ENCODE peak calls at places on chromosomes 2 and 18, in ten cellular contexts. F is GM19239; N is astrocyte of the spinal cord; I is stimulated activated CD4-positive, alpha-beta T cell treated with anti-CD3 and anti-CD28 coated beads, Interleukin-4, amount 100 ng/mL, for 4 hours; U is stimulated activated CD8-positive, alpha-beta memory T cell treated with anti-CD3 and anti-CD28 coated beads, Interleukin-7, amount 100 ng/mL, for 24 hours; K is upper lobe of right lung; Y is GDM1; T is NCI-H510A; G is AG08396; E is Kasumi-1. L is an unnamed sample.

GRCh38 chr2:230757476-230757875 is 44.8 kb downstream of the CAB39 start:
- DNase-seq in F (no peak), N (peak; percentile 75), I (no peak), U (no peak), K (no peak), Y (no peak), T (no peak), G (no peak), E (no peak), L (no peak)

GRCh38 chr18:13452448-13452811 is 233.9 kb downstream of the LDLRAD4 start:
- DNase-seq in F (no peak), N (peak; percentile 87), I (no peak), U (no peak), K (no peak), Y (no peak), T (no peak), G (no peak), E (no peak), L (no peak)

GRCh38 chr2:29124504-29124903 is 9.3 kb downstream of the CLIP4 start:
- DNase-seq in F (no peak), N (no peak), I (no peak), U (no peak), K (no peak), Y (no peak), T (no peak), G (no peak), E (no peak), L (no peak)

GRCh38 chr18:50401334-50401733 is 26.5 kb downstream of the SKA1 start:
- DNase-seq in F (no peak), N (no peak), I (no peak), U (no peak), K (no peak), Y (no peak), T (peak; percentile 26), G (no peak), E (no peak), L (no peak)

GRCh38 chr2:99949963-99950362 is 192.4 kb downstream of the AFF3 start:
- DNase-seq in F (no peak), N (no peak), I (no peak), U (no peak), K (no peak), Y (no peak), T (no peak), G (no peak), E (no peak), L (no peak)

GRCh38 chr18:45171575-45172225 is 443.6 kb upstream of the SLC14A2 start:
- DNase-seq in F (no peak), N (peak; percentile 43), I (no peak), U (no peak), K (no peak), Y (no peak), T (no peak), G (no peak), E (no peak), L (no peak)

GRCh38 chr2:55862673-55863390 is 60.8 kb downstream of the EFEMP1 start:
- DNase-seq in F (no peak), N (peak; percentile 99), I (no peak), U (no peak), K (no peak), Y (no peak), T (no peak), G (peak; percentile 73), E (no peak), L (no peak)

GRCh38 chr18:64100136-64100922 is 48.6 kb downstream of the LINC00305 start:
- DNase-seq in F (no peak), N (no peak), I (no peak), U (no peak), K (no peak), Y (no peak), T (peak; percentile 17), G (no peak), E (no peak), L (no peak)

GRCh38 chr2:45000341-45000901 is 8.8 kb downstream of the SIX2 start:
- DNase-seq in F (no peak), N (no peak), I (no peak), U (no peak), K (no peak), Y (no peak), T (no peak), G (no peak), E (no peak), L (no peak)

GRCh38 chr2:74333175-74333574 is 10.0 kb downstream of the SLC4A5 start:
- DNase-seq in F (no peak), N (peak; percentile 39), I (no peak), U (no peak), K (no peak), Y (peak; percentile 33), T (no peak), G (peak; percentile 44), E (peak; percentile 56), L (no peak)

GRCh38 chr2:218448934-218449333 is 30.0 kb downstream of the VIL1 start:
- DNase-seq in F (no peak), N (no peak), I (no peak), U (no peak), K (no peak), Y (no peak), T (no peak), G (no peak), E (no peak), L (no peak)

GRCh38 chr2:214410918-214411554 is at the start of gene VWC2L:
- DNase-seq in F (no peak), N (peak; percentile 85), I (no peak), U (no peak), K (peak; percentile 83), Y (peak; percentile 2), T (peak; percentile 18), G (peak; percentile 74), E (peak; percentile 51), L (no peak)

GRCh38 chr2:197296861-197297260 is 13.7 kb downstream of the ANKRD44 start:
- DNase-seq in F (no peak), N (no peak), I (no peak), U (no peak), K (no peak), Y (no peak), T (no peak), G (no peak), E (peak; percentile 66), L (no peak)

GRCh38 chr2:221204699-221205098 is 367.4 kb downstream of the EPHA4 start:
- DNase-seq in F (no peak), N (no peak), I (no peak), U (no peak), K (no peak), Y (no peak), T (no peak), G (no peak), E (no peak), L (no peak)

GRCh38 chr2:79788952-79789612 is 276.2 kb downstream of the CTNNA2 start:
- DNase-seq in F (no peak), N (no peak), I (no peak), U (no peak), K (no peak), Y (no peak), T (no peak), G (no peak), E (no peak), L (no peak)

GRCh38 chr2:97656905-97657587 is 6.8 kb downstream of the ACTR1B start:
- DNase-seq in F (no peak), N (no peak), I (no peak), U (no peak), K (no peak), Y (no peak), T (no peak), G (no peak), E (no peak), L (no peak)

GRCh38 chr2:108621087-108621559 is 86.9 kb downstream of the LIMS1 start:
- DNase-seq in F (peak; percentile 44), N (peak; percentile 46), I (peak; percentile 80), U (no peak), K (no peak), Y (peak; percentile 21), T (peak; percentile 43), G (no peak), E (peak; percentile 42), L (peak; percentile 74)

GRCh38 chr18:25099838-25100393 is 252.1 kb downstream of the ZNF521 start:
- DNase-seq in F (no peak), N (peak; percentile 49), I (no peak), U (no peak), K (no peak), Y (no peak), T (no peak), G (no peak), E (no peak), L (no peak)